ENCODE peak calls at places on chromosomes 12 and 14, in eight cellular contexts. Z, D, T, F, S, L, R and G are unnamed samples.

GRCh38 chr14:103735022-103735421 is 19.4 kb downstream of the ZFYVE21 start:
- DNase-seq in S (no peak), R (peak), F (peak), Z (no peak), T (no peak), L (no peak), D (no peak), G (no peak)

GRCh38 chr14:33207467-33208015 is 268.9 kb downstream of the NPAS3 start:
- DNase-seq in F (no peak), Z (no peak), R (no peak), S (no peak), L (no peak), D (no peak), T (no peak), G (no peak)

GRCh38 chr14:104694475-104694950 is 5.1 kb downstream of the INF2 start:
- DNase-seq in D (no peak), R (peak), T (no peak), S (peak), L (no peak), Z (no peak), F (no peak), G (no peak)

GRCh38 chr12:26636710-26637328 is 196.2 kb downstream of the ITPR2 start:
- DNase-seq in R (peak), D (peak), L (no peak), T (peak), Z (no peak), S (no peak), F (no peak), G (no peak)

GRCh38 chr14:23483216-23483854 is 13.8 kb downstream of the NGDN start:
- DNase-seq in T (no peak), L (peak), F (no peak), R (peak), S (peak), Z (no peak), D (no peak), G (no peak)

GRCh38 chr14:34302654-34303053 is 159.4 kb downstream of the SPTSSA start:
- DNase-seq in T (peak), S (peak), R (no peak), F (no peak), Z (no peak), D (peak), L (no peak), G (peak)

GRCh38 chr14:61934385-61934784 is 172.2 kb downstream of the SNAPC1 start:
- DNase-seq in T (peak), S (no peak), R (no peak), D (no peak), L (no peak), Z (no peak), F (no peak), G (no peak)

GRCh38 chr12:22856120-22856699 is 231.2 kb downstream of the ETNK1 start:
- DNase-seq in R (peak), Z (no peak), F (no peak), S (no peak), D (no peak), T (peak), L (no peak), G (no peak)

GRCh38 chr12:96172981-96173380 is 21.2 kb upstream of the ELK3 start:
- DNase-seq in Z (no peak), R (no peak), S (no peak), T (no peak), D (no peak), F (no peak), L (no peak), G (no peak)

GRCh38 chr12:50845021-50845647 is 2.4 kb downstream of the TMPRSS12 start:
- DNase-seq in L (no peak), Z (no peak), S (no peak), D (no peak), F (no peak), T (no peak), R (no peak), G (no peak)

GRCh38 chr12:103801709-103802585 is 39.1 kb downstream of the NT5DC3 start:
- DNase-seq in T (peak), L (peak), Z (no peak), D (no peak), R (peak), F (no peak), S (no peak), G (no peak)

GRCh38 chr14:100529561-100530031 is 57.6 kb downstream of the BEGAIN start:
- DNase-seq in D (no peak), L (peak), F (peak), Z (peak), T (no peak), R (no peak), S (no peak), G (no peak)

GRCh38 chr14:74922752-74923401 is at the start of gene RPS6KL1:
- DNase-seq in T (peak), L (peak), F (peak), R (peak), Z (peak), S (peak), D (peak), G (peak)

GRCh38 chr12:106090586-106091411 is 48.0 kb downstream of the NUAK1 start:
- DNase-seq in R (peak), Z (no peak), T (peak), S (no peak), L (peak), D (no peak), F (peak), G (no peak)

GRCh38 chr12:114933428-114934160 is 249.6 kb upstream of the TBX3 start:
- DNase-seq in D (no peak), F (no peak), L (peak), Z (no peak), R (peak), T (peak), S (no peak), G (no peak)

GRCh38 chr12:14779834-14780233 is 23.4 kb downstream of the WBP11 start:
- DNase-seq in F (no peak), S (no peak), L (no peak), R (no peak), T (no peak), D (no peak), Z (no peak), G (no peak)

GRCh38 chr12:98725481-98726247 is 80.6 kb downstream of the APAF1 start:
- DNase-seq in S (peak), L (peak), T (peak), F (no peak), D (peak), R (peak), Z (no peak), G (no peak)

GRCh38 chr12:59403259-59403932 is 192.4 kb upstream of the SLC16A7 start:
- DNase-seq in D (peak), L (peak), F (peak), R (peak), Z (no peak), T (peak), S (peak), G (peak)

GRCh38 chr12:78331764-78332163 is 501.1 kb downstream of the NAV3 start:
- DNase-seq in R (no peak), L (no peak), D (no peak), T (no peak), Z (no peak), F (no peak), S (no peak), G (no peak)

GRCh38 chr12:98968896-98969295 is 323.8 kb downstream of the APAF1 start:
- DNase-seq in T (no peak), D (no peak), R (no peak), L (no peak), S (no peak), Z (no peak), F (no peak), G (no peak)

GRCh38 chr12:171276-171675 is 42.7 kb downstream of the SLC6A12 start:
- DNase-seq in Z (no peak), S (no peak), T (no peak), L (no peak), D (no peak), R (no peak), F (no peak), G (no peak)

GRCh38 chr14:34733245-34733644 is 18.9 kb upstream of the CFL2 start:
- DNase-seq in R (no peak), T (peak), D (no peak), Z (no peak), F (no peak), S (no peak), L (no peak), G (no peak)

GRCh38 chr14:55454264-55455151 is 14.1 kb upstream of the TBPL2 start:
- DNase-seq in S (peak), Z (no peak), T (peak), L (no peak), F (no peak), R (peak), D (no peak), G (no peak)

GRCh38 chr14:105357626-105358025 is 40.7 kb upstream of the TEX22 start:
- DNase-seq in S (no peak), F (no peak), L (no peak), D (no peak), R (no peak), Z (no peak), T (no peak), G (no peak)

GRCh38 chr14:61493996-61494395 is 172.6 kb downstream of the PRKCH start:
- DNase-seq in D (no peak), L (no peak), F (no peak), R (no peak), S (no peak), T (no peak), Z (no peak), G (no peak)